ENCODE peak calls at places on chromosomes 6 and 20, in five cellular contexts. C, U, A, E and L are unnamed samples.

GRCh38 chr6:109457596-109457996 is 2.0 kb upstream of the MICAL1 start:
- DNase-seq in A (no peak), C (no peak), U (peak), E (no peak), L (no peak)

GRCh38 chr6:13874191-13874549 is 50.6 kb upstream of the RNF182 start:
- DNase-seq in A (no peak), U (no peak), C (no peak), E (no peak), L (no peak)

GRCh38 chr20:13856356-13856755 is 71.5 kb downstream of the NDUFAF5 start:
- DNase-seq in A (no peak), E (no peak), C (peak), U (no peak), L (no peak)

GRCh38 chr6:121951918-121952379 is 447.5 kb upstream of the HSF2 start:
- DNase-seq in E (no peak), U (peak), C (peak), A (no peak), L (no peak)

GRCh38 chr6:154399097-154399496 is 42.5 kb upstream of the IPCEF1 start:
- DNase-seq in E (no peak), A (no peak), U (peak), C (peak), L (no peak)

GRCh38 chr6:50819906-50820589 is 1.4 kb downstream of the TFAP2B start:
- DNase-seq in E (no peak), U (no peak), A (no peak), C (peak), L (no peak)

GRCh38 chr6:130913119-130913518 is 85.9 kb downstream of the SMLR1 start:
- DNase-seq in U (no peak), A (no peak), E (no peak), C (peak), L (no peak)

GRCh38 chr20:33650111-33650752 is 11.9 kb upstream of the C20orf144 start:
- DNase-seq in C (no peak), A (no peak), E (no peak), U (no peak), L (no peak)

GRCh38 chr6:81940451-81940850 is 188.0 kb upstream of the TENT5A start:
- DNase-seq in C (no peak), U (no peak), E (no peak), A (no peak), L (no peak)

GRCh38 chr6:41698350-41698781 is 37.0 kb downstream of the TFEB start:
- DNase-seq in C (peak), E (no peak), U (peak), A (no peak), L (no peak)

GRCh38 chr6:25181923-25182322 is 97.3 kb upstream of the CARMIL1 start:
- DNase-seq in E (no peak), A (no peak), C (peak), U (peak), L (no peak)

GRCh38 chr20:35792740-35793139 is 20.9 kb downstream of the PHF20 start:
- DNase-seq in U (no peak), E (no peak), C (no peak), A (no peak), L (no peak)

GRCh38 chr6:146931214-146931613 is 273.0 kb upstream of the STXBP5 start:
- DNase-seq in A (no peak), E (no peak), C (no peak), U (no peak), L (no peak)

GRCh38 chr6:118896339-118897136 is 2.6 kb downstream of the ASF1A start:
- DNase-seq in A (no peak), U (peak), C (peak), E (no peak), L (no peak)

GRCh38 chr20:47038581-47039560 is 144.2 kb downstream of the EYA2 start:
- DNase-seq in E (no peak), C (no peak), U (peak), A (no peak), L (no peak)

GRCh38 chr6:151959086-151959485 is 151.6 kb downstream of the ESR1 start:
- DNase-seq in C (no peak), E (no peak), A (no peak), U (no peak), L (no peak)

GRCh38 chr20:50285376-50286173 is 94.9 kb downstream of the CEBPB start:
- DNase-seq in U (peak), E (no peak), C (no peak), A (no peak), L (no peak)

GRCh38 chr6:47897233-47897632 is 115.4 kb downstream of the OPN5 start:
- DNase-seq in E (no peak), U (no peak), C (peak), A (no peak), L (no peak)

GRCh38 chr20:62606551-62607201 is 35.6 kb upstream of the SLCO4A1 start:
- DNase-seq in U (peak), E (peak), C (no peak), A (no peak), L (no peak)

GRCh38 chr6:153790881-153791473 is 248.1 kb upstream of the OPRM1 start:
- DNase-seq in C (no peak), A (no peak), U (no peak), E (no peak), L (no peak)

GRCh38 chr6:111601875-111602274 is 3.8 kb downstream of the TRAF3IP2 start:
- DNase-seq in A (no peak), C (no peak), U (peak), E (no peak), L (no peak)

GRCh38 chr20:37669062-37669772 is 24.6 kb upstream of the CTNNBL1 start:
- DNase-seq in E (no peak), U (no peak), C (peak), A (no peak), L (no peak)

GRCh38 chr6:91476000-91476399 is 889.1 kb upstream of the MAP3K7 start:
- DNase-seq in E (no peak), C (peak), A (peak), U (no peak), L (no peak)